ENCODE peak calls at places on chromosomes 2 and 18, in four cellular contexts. T is K562, C is IMR-90, N is A549. S is an unnamed sample.

GRCh38 chr2:75516378-75517122 is 44.2 kb downstream of the EVA1A start:
- DNase-seq in T (no peak), N (no peak), C (no peak), S (peak)

GRCh38 chr18:11660691-11661090 is 28.4 kb upstream of the GNAL start:
- DNase-seq in C (no peak), T (no peak), N (no peak), S (no peak)

GRCh38 chr2:48315847-48316194 is 214.1 kb upstream of the STON1 start:
- DNase-seq in T (peak), N (peak), C (no peak), S (no peak)

GRCh38 chr18:21406111-21406510 is 164.1 kb downstream of the GREB1L start:
- DNase-seq in T (no peak), C (no peak), N (no peak), S (no peak)

GRCh38 chr2:143816927-143817326 is 687.7 kb downstream of the ARHGAP15 start:
- DNase-seq in T (no peak), C (no peak), N (no peak), S (no peak)

GRCh38 chr18:40810371-40810770 is 1144.7 kb upstream of the PIK3C3 start:
- DNase-seq in T (no peak), N (no peak), C (peak), S (no peak)

GRCh38 chr18:12906773-12907172 is 22.7 kb upstream of the PTPN2 start:
- DNase-seq in C (no peak), N (no peak), T (no peak), S (no peak)

GRCh38 chr18:63071566-63072175 is 247.9 kb downstream of the BCL2 start:
- DNase-seq in N (no peak), C (no peak), T (no peak), S (no peak)

GRCh38 chr2:13260401-13260800 is 543.7 kb downstream of the TRIB2 start:
- DNase-seq in T (no peak), N (no peak), C (no peak), S (no peak)

GRCh38 chr2:212970132-212970531 is 181.3 kb downstream of the IKZF2 start:
- DNase-seq in N (no peak), C (peak), T (no peak), S (no peak)

GRCh38 chr2:143802871-143803650 is 673.8 kb downstream of the ARHGAP15 start:
- DNase-seq in T (no peak), C (peak), N (no peak), S (peak)

GRCh38 chr2:143954208-143954607 is 565.7 kb downstream of the ZEB2 start:
- DNase-seq in N (no peak), C (peak), T (no peak), S (no peak)

GRCh38 chr2:135963841-135964240 is 21.6 kb downstream of the DARS1 start:
- DNase-seq in N (no peak), T (no peak), C (peak), S (no peak)

GRCh38 chr2:135962401-135963138 is 22.9 kb downstream of the DARS1 start:
- DNase-seq in T (no peak), C (no peak), N (no peak), S (no peak)

GRCh38 chr2:135960150-135960549 is 25.3 kb downstream of the DARS1 start:
- DNase-seq in N (no peak), T (no peak), C (no peak), S (no peak)

GRCh38 chr2:135965756-135966155 is 19.7 kb downstream of the DARS1 start:
- DNase-seq in C (no peak), N (no peak), T (no peak), S (no peak)

DNA sequence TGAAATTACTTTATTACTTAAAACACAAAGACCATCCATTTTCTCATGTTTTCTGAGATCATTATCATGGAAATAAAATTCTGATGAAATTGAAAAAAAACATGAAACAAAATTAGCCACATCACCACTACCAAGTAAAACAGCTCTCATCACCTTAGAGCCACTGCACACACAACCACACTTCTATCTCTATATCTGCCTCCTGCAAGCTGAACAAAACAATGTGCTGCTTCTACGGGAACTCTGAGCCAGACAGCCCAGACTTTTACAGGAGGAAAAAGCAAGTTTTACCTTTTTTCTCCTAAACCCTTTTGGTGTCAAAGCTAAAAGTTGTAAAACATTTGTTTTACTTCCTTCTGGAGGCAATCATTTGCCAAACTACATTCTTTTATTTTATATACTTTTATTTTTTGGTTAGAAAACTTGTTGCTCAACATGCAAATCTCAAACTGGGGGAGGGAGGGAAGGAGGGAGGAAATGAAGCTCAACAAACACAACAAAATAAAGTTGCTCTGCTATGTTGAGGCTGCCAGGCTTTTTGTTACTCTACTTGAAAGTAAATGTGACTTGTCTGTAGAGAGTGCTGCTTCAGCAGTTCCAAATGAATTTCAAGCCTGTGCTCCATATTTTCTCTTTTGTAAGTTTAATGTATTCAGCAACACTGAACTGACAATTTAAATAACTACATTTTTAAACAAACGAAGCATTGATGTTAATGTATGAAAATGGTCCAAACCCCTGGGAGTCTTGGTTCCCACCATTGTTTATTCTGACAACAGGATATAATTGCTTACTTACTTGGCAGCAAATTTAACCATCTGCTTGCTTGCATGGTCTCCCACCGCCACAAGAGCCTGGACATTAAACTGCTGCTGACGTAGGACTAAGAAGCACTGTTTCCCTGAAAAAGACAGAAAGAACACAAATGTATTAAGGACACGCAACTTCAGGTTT is 24.6 kb downstream of the DARS1 start:
- DNase-seq in T (no peak), N (no peak), C (peak), S (no peak)
- TF ChIP-seq BHLHE40 in T (no peak), N (no peak), C (no peak), S (no peak)

DNA sequence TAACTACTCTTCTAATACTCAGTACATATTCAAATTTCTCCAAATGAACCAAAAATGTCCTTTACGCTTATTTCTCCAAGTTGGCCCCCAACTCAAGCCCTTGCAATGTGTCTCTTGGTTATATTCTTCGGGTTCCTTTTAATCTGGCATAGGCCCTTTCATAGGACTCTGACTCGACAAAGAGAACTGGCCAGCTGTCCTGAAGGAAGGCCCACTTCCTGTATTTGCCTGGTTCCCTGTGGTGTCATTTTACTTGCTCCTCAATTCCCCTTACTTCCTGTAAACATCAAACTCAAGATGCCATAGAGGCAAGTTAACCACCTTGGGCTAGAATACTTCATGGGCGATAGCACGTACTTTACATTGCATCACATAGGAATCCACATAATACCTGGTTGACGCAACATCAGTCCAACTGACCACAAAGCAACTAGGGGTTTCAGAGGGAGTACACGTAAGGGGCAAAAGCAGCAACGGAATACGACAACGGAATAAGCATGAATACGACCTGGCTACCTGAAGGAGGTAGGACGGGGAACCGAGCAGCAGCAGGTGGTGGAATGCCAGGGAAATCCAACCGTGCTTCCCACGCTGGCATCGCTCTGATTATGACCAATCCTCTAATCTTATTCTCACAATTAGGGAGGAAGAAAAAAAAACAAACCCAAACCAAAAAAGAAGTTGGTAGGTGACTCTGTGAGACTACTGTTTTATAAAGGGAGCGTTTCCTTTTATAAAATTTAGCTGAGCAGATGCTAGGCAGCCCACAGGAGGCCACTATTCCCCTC is 823 bp upstream of the GORASP2 start:
- DNase-seq in N (peak), C (peak), T (no peak), S (no peak)
- TF ChIP-seq BHLHE40 in N (no peak), C (no peak), T (no peak), S (no peak)

GRCh38 chr2:73822276-73822675 is 6.5 kb upstream of the STAMBP start:
- DNase-seq in N (no peak), T (no peak), C (no peak), S (peak)
- TF ChIP-seq BHLHE40 in N (no peak), T (no peak), C (no peak), S (peak)

GRCh38 chr2:68730828-68731227 is 3.8 kb upstream of the ARHGAP25 start:
- DNase-seq in T (no peak), N (peak), C (peak), S (no peak)
- TF ChIP-seq BHLHE40 in T (no peak), N (no peak), C (peak), S (no peak)